ENCODE peak calls at places on chromosomes 4 and X, in seven cellular contexts. I is upper lobe of left lung; W is effector memory CD4-positive, alpha-beta T cell; B is stimulated activated naive CD8-positive, alpha-beta T cell treated with anti-CD3 and anti-CD28 coated beads, Interleukin-15, Interleukin-2, amounts not matched to agents 100 U/mL and 50 U/mL, for 24 hours; X is breast epithelium; A is foreskin fibroblast; N is GDM1. F is an unnamed sample.

GRCh38 chrX:79366888-79367749 is at the start of gene ITM2A:
- DNase-seq in I (peak), W (peak), B (peak), X (peak), A (no peak), N (peak), F (no peak)

GRCh38 chrX:118552501-118552900 is 56.9 kb downstream of the DOCK11 start:
- DNase-seq in I (no peak), W (no peak), B (no peak), X (no peak), A (peak), N (no peak), F (peak)

GRCh38 chr4:18113710-18114331 is 92.3 kb upstream of the LCORL start:
- DNase-seq in I (no peak), W (no peak), B (no peak), X (no peak), A (no peak), N (no peak), F (no peak)

GRCh38 chrX:18582910-18583493 is 88.9 kb downstream of the RS1 start:
- DNase-seq in I (no peak), W (no peak), B (no peak), X (no peak), A (peak), N (no peak), F (no peak)

GRCh38 chrX:1086444-1087409 is 125.7 kb downstream of the CRLF2 start:
- DNase-seq in I (no peak), W (no peak), B (no peak), X (no peak), A (no peak), N (no peak), F (peak)

GRCh38 chr4:121011780-121012340 is 60.5 kb downstream of the NDNF start:
- DNase-seq in I (no peak), W (no peak), B (no peak), X (no peak), A (no peak), N (no peak), F (no peak)

GRCh38 chrX:39859991-39860861 is 237.5 kb downstream of the BCOR start:
- DNase-seq in I (no peak), W (peak), B (peak), X (no peak), A (no peak), N (peak), F (peak)

GRCh38 chr4:75644095-75644494 is 13.8 kb upstream of the CDKL2 start:
- DNase-seq in I (no peak), W (no peak), B (no peak), X (no peak), A (no peak), N (no peak), F (no peak)

GRCh38 chrX:44943007-44943406 is 70.0 kb downstream of the KDM6A start:
- DNase-seq in I (no peak), W (no peak), B (no peak), X (no peak), A (no peak), N (no peak), F (no peak)

GRCh38 chr4:85125688-85126087 is 159.2 kb upstream of the WDFY3 start:
- DNase-seq in I (no peak), W (no peak), B (no peak), X (no peak), A (no peak), N (no peak), F (no peak)

GRCh38 chrX:40504801-40505605 is 75.8 kb upstream of the ATP6AP2 start:
- DNase-seq in I (no peak), W (no peak), B (no peak), X (no peak), A (peak), N (no peak), F (peak)

GRCh38 chr4:152485726-152486276 is 50.1 kb downstream of the FBXW7 start:
- DNase-seq in I (no peak), W (no peak), B (no peak), X (no peak), A (no peak), N (no peak), F (peak)

GRCh38 chrX:53088136-53088974 is 5.6 kb upstream of the KANTR start:
- DNase-seq in I (peak), W (peak), B (peak), X (peak), A (peak), N (no peak), F (no peak)

GRCh38 chr4:40850496-40850895 is 100.7 kb downstream of the NSUN7 start:
- DNase-seq in I (no peak), W (no peak), B (no peak), X (no peak), A (no peak), N (no peak), F (peak)

GRCh38 chr4:88743696-88744095 is 46.1 kb upstream of the NAP1L5 start:
- DNase-seq in I (no peak), W (no peak), B (no peak), X (no peak), A (peak), N (no peak), F (peak)

GRCh38 chr4:36011381-36011780 is 232.9 kb downstream of the ARAP2 start:
- DNase-seq in I (no peak), W (no peak), B (no peak), X (no peak), A (no peak), N (no peak), F (peak)

GRCh38 chr4:2794707-2795557 is 2.0 kb downstream of the SH3BP2 start:
- DNase-seq in I (no peak), W (no peak), B (no peak), X (no peak), A (peak), N (no peak), F (peak)

GRCh38 chr4:155546451-155546850 is 120.2 kb upstream of the GUCY1A1 start:
- DNase-seq in I (no peak), W (no peak), B (no peak), X (no peak), A (peak), N (no peak), F (no peak)

GRCh38 chr4:1989533-1990347 is 19.0 kb downstream of the NELFA start:
- DNase-seq in I (peak), W (no peak), B (no peak), X (peak), A (no peak), N (no peak), F (no peak)

GRCh38 chr4:54784188-54784671 is 126.5 kb downstream of the KIT start:
- DNase-seq in I (peak), W (no peak), B (no peak), X (peak), A (peak), N (no peak), F (peak)

GRCh38 chr4:13907255-13907751 is 279.8 kb upstream of the BOD1L1 start:
- DNase-seq in I (no peak), W (no peak), B (no peak), X (no peak), A (peak), N (no peak), F (peak)

GRCh38 chr4:11720292-11720691 is 291.6 kb upstream of the HS3ST1 start:
- DNase-seq in I (no peak), W (no peak), B (no peak), X (no peak), A (no peak), N (no peak), F (peak)

GRCh38 chrX:11996810-11997209 is 141.5 kb upstream of the FRMPD4 start:
- DNase-seq in I (no peak), W (no peak), B (no peak), X (no peak), A (no peak), N (no peak), F (no peak)